ENCODE peak calls at places on chromosomes 16 and 17, in five cellular contexts. W, A, M, B and L are unnamed samples.

GRCh38 chr16:85800321-85800669 is 800 bp downstream of the COX4I1 start:
- DNase-seq in A (no peak), M (no peak), W (peak; percentile 51), B (no peak), L (no peak)

GRCh38 chr16:14132696-14133048 is 61.6 kb downstream of the MRTFB start:
- DNase-seq in W (no peak), M (no peak), A (peak; percentile 4), B (no peak), L (no peak)

GRCh38 chr16:13036600-13036999 is 135.2 kb downstream of the SHISA9 start:
- DNase-seq in M (no peak), A (no peak), B (no peak), W (peak; percentile 52), L (peak; percentile 9)

GRCh38 chr17:74807376-74807775 is 31.2 kb upstream of the NAT9 start:
- DNase-seq in W (no peak), A (no peak), M (no peak), B (no peak), L (no peak)

GRCh38 chr16:20409398-20410152 is at the start of gene ACSM5:
- DNase-seq in A (no peak), B (no peak), M (no peak), W (no peak), L (no peak)

GRCh38 chr17:3639981-3640596 is 3.5 kb downstream of the CTNS start:
- DNase-seq in A (no peak), W (peak; percentile 66), B (no peak), M (peak; percentile 8), L (peak; percentile 56)

GRCh38 chr17:27475070-27475673 is 18.9 kb downstream of the KSR1 start:
- DNase-seq in B (no peak), W (peak; percentile 77), A (no peak), M (no peak), L (no peak)

GRCh38 chr17:79741751-79742588 is 11.2 kb downstream of the ENPP7 start:
- DNase-seq in W (peak; percentile 76), M (no peak), A (no peak), B (no peak), L (no peak)

GRCh38 chr17:49217651-49218413 is 7.3 kb downstream of the ABI3 start:
- DNase-seq in A (no peak), W (peak; percentile 83), B (no peak), M (no peak), L (no peak)

GRCh38 chr17:8740486-8740885 is 4.2 kb downstream of the CCDC42 start:
- DNase-seq in A (no peak), B (no peak), W (peak; percentile 63), M (no peak), L (no peak)

GRCh38 chr17:74190154-74190553 is 13.3 kb upstream of the RPL38 start:
- DNase-seq in W (no peak), M (no peak), B (no peak), A (no peak), L (no peak)

GRCh38 chr17:37476431-37477130 is 13.1 kb upstream of the DUSP14 start:
- DNase-seq in M (no peak), W (no peak), A (no peak), B (no peak), L (no peak)

GRCh38 chr17:37405955-37406634 is 541 bp downstream of the ACACA start:
- DNase-seq in A (no peak), B (no peak), W (no peak), M (no peak), L (no peak)

GRCh38 chr17:74833501-74834361 is 26.0 kb downstream of the GRIN2C start:
- DNase-seq in W (no peak), M (no peak), B (no peak), A (no peak), L (no peak)

GRCh38 chr17:3961564-3962047 is 2.6 kb downstream of the ATP2A3 start:
- DNase-seq in M (no peak), W (peak; percentile 65), A (no peak), B (no peak), L (no peak)

GRCh38 chr17:39002991-39003715 is 36.0 kb upstream of the FBXO47 start:
- DNase-seq in B (no peak), M (peak; percentile 86), A (no peak), W (peak; percentile 72), L (no peak)

GRCh38 chr17:1022278-1023024 is 25.5 kb downstream of the TIMM22 start:
- DNase-seq in W (no peak), B (no peak), M (no peak), A (no peak), L (no peak)

GRCh38 chr17:78890111-78890897 is 12.7 kb downstream of the CEP295NL start:
- DNase-seq in B (no peak), M (no peak), W (peak; percentile 79), A (no peak), L (no peak)

GRCh38 chr17:67414130-67414529 is 37.0 kb downstream of the PITPNC1 start:
- DNase-seq in A (no peak), B (no peak), W (no peak), M (no peak), L (no peak)

GRCh38 chr17:49041527-49041926 is 44.3 kb downstream of the IGF2BP1 start:
- DNase-seq in B (no peak), A (no peak), W (no peak), M (no peak), L (no peak)

GRCh38 chr16:78175287-78175686 is 75.8 kb downstream of the WWOX start:
- DNase-seq in B (no peak), W (no peak), M (no peak), A (no peak), L (no peak)

GRCh38 chr17:19502517-19502916 is 31.1 kb upstream of the SLC47A1 start:
- DNase-seq in W (peak; percentile 69), A (no peak), B (no peak), M (no peak), L (no peak)

GRCh38 chr17:77769215-77769614 is 189.3 kb upstream of the TNRC6C start:
- DNase-seq in M (no peak), A (no peak), W (no peak), B (peak; percentile 50), L (no peak)

GRCh38 chr16:64047207-64047606 is 1074.7 kb downstream of the CDH11 start:
- DNase-seq in A (no peak), W (no peak), M (no peak), B (no peak), L (no peak)

GRCh38 chr17:29633886-29634285 is 11.2 kb upstream of the CORO6 start:
- DNase-seq in M (no peak), W (no peak), B (no peak), A (no peak), L (no peak)

GRCh38 chr17:63478814-63479494 is 2.1 kb downstream of the ACE start:
- DNase-seq in M (peak; percentile 88), A (peak; percentile 74), B (peak; percentile 77), W (peak; percentile 88), L (peak; percentile 77)

GRCh38 chr17:78588258-78589030 is 11.2 kb upstream of the DNAH17 start:
- DNase-seq in A (no peak), W (no peak), M (no peak), B (no peak), L (no peak)

GRCh38 chr17:64028874-64029464 is 8.5 kb upstream of the ICAM2 start:
- DNase-seq in M (peak; percentile 41), B (peak; percentile 33), W (peak; percentile 87), A (peak; percentile 39), L (no peak)

GRCh38 chr16:77234611-77235010 is 35.4 kb downstream of the SYCE1L start:
- DNase-seq in A (no peak), W (no peak), M (no peak), B (no peak), L (no peak)

GRCh38 chr17:9968881-9969280 is 63.8 kb upstream of the RCVRN start:
- DNase-seq in W (no peak), A (no peak), B (no peak), M (no peak), L (no peak)

GRCh38 chr17:28878981-28879380 is 18.6 kb downstream of the FLOT2 start:
- DNase-seq in B (peak; percentile 40), A (no peak), W (peak; percentile 55), M (no peak), L (no peak)

GRCh38 chr17:36608794-36609497 is 7.6 kb downstream of the MRM1 start:
- DNase-seq in A (peak; percentile 29), W (no peak), M (no peak), B (peak; percentile 9), L (no peak)

GRCh38 chr17:9002610-9003354 is 18.5 kb upstream of the NTN1 start:
- DNase-seq in W (peak; percentile 41), M (no peak), A (no peak), B (no peak), L (no peak)

GRCh38 chr17:62111562-62112180 is 46.6 kb upstream of the MED13 start:
- DNase-seq in B (no peak), M (no peak), A (no peak), W (no peak), L (no peak)